ENCODE peak calls at places on chromosomes 13 and 19, in eight cellular contexts. One of them, this sample, is unnamed.

GRCh38 chr19:4229179-4229931 is at the start of gene EBI3:
- DNase-seq in hepatocyte: peak
- DNase-seq in endodermal cell: peak
- DNase-seq in body of pancreas: no peak
- DNase-seq in WERI-Rb-1: peak
- DNase-seq in CD8-positive, alpha-beta T cell: no peak
- DNase-seq in neural progenitor cell: no peak
- DNase-seq in AG04450: no peak
- DNase-seq in this sample: no peak

GRCh38 chr19:1232652-1233360 is 5.0 kb downstream of the CBARP start:
- DNase-seq in hepatocyte: peak
- DNase-seq in endodermal cell: no peak
- DNase-seq in body of pancreas: peak
- DNase-seq in WERI-Rb-1: no peak
- DNase-seq in CD8-positive, alpha-beta T cell: no peak
- DNase-seq in neural progenitor cell: no peak
- DNase-seq in AG04450: no peak
- DNase-seq in this sample: no peak

GRCh38 chr13:113192902-113193301 is 15.6 kb downstream of the PCID2 start:
- DNase-seq in hepatocyte: no peak
- DNase-seq in endodermal cell: no peak
- DNase-seq in body of pancreas: no peak
- DNase-seq in WERI-Rb-1: no peak
- DNase-seq in CD8-positive, alpha-beta T cell: no peak
- DNase-seq in neural progenitor cell: no peak
- DNase-seq in AG04450: no peak
- DNase-seq in this sample: no peak

GRCh38 chr13:34847751-34848150 is 94.3 kb upstream of the NBEA start:
- DNase-seq in hepatocyte: no peak
- DNase-seq in endodermal cell: peak
- DNase-seq in body of pancreas: no peak
- DNase-seq in WERI-Rb-1: no peak
- DNase-seq in CD8-positive, alpha-beta T cell: no peak
- DNase-seq in neural progenitor cell: no peak
- DNase-seq in AG04450: no peak
- DNase-seq in this sample: no peak

GRCh38 chr13:75251188-75251587 is 230.8 kb downstream of the TBC1D4 start:
- DNase-seq in hepatocyte: no peak
- DNase-seq in endodermal cell: no peak
- DNase-seq in body of pancreas: no peak
- DNase-seq in WERI-Rb-1: no peak
- DNase-seq in CD8-positive, alpha-beta T cell: no peak
- DNase-seq in neural progenitor cell: no peak
- DNase-seq in AG04450: no peak
- DNase-seq in this sample: no peak

GRCh38 chr19:5090780-5091575 is 122.1 kb downstream of the KDM4B start:
- DNase-seq in hepatocyte: peak
- DNase-seq in endodermal cell: no peak
- DNase-seq in body of pancreas: peak
- DNase-seq in WERI-Rb-1: peak
- DNase-seq in CD8-positive, alpha-beta T cell: no peak
- DNase-seq in neural progenitor cell: peak
- DNase-seq in AG04450: no peak
- DNase-seq in this sample: no peak

GRCh38 chr13:99975626-99976025 is 4.1 kb upstream of the ZIC5 start:
- DNase-seq in hepatocyte: no peak
- DNase-seq in endodermal cell: peak
- DNase-seq in body of pancreas: no peak
- DNase-seq in WERI-Rb-1: no peak
- DNase-seq in CD8-positive, alpha-beta T cell: no peak
- DNase-seq in neural progenitor cell: peak
- DNase-seq in AG04450: no peak
- DNase-seq in this sample: no peak

GRCh38 chr19:40217921-40218890 is at the start of gene TTC9B:
- DNase-seq in hepatocyte: peak
- DNase-seq in endodermal cell: peak
- DNase-seq in body of pancreas: no peak
- DNase-seq in WERI-Rb-1: peak
- DNase-seq in CD8-positive, alpha-beta T cell: peak
- DNase-seq in neural progenitor cell: peak
- DNase-seq in AG04450: no peak
- DNase-seq in this sample: no peak

DNA sequence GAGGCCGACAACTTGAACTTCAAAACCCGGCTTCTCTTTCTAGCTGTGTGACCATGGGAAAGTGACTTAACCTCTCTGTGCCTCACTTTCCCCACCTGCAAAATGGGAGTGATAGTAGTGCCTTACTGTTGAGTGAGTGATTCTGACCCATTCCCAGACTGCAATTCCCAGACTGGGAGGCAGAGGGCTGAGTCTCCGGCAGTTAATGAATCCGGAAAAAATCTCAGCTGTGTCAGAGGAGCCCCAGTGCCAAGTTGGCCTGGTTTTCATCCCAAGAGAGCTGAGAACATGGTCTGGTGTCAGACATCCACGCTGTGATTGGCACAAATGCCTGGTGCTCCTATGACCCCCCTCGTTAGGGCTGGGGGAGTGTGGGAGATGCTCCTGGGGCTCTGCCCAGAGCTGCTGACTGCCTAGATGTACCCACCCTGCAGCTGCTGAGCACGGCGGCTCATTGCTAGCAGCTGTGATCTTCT is 50.0 kb downstream of the PIN1 start:
- DNase-seq in hepatocyte: peak
- DNase-seq in endodermal cell: peak
- DNase-seq in body of pancreas: no peak
- DNase-seq in WERI-Rb-1: no peak
- DNase-seq in CD8-positive, alpha-beta T cell: no peak
- DNase-seq in neural progenitor cell: no peak
- DNase-seq in AG04450: no peak
- DNase-seq in this sample: no peak
- TF ChIP-seq CTCF in hepatocyte: peak
- TF ChIP-seq CTCF in endodermal cell: peak
- TF ChIP-seq CTCF in body of pancreas: no peak
- TF ChIP-seq CTCF in WERI-Rb-1: peak
- TF ChIP-seq CTCF in CD8-positive, alpha-beta T cell: no peak
- TF ChIP-seq CTCF in neural progenitor cell: peak
- TF ChIP-seq CTCF in AG04450: peak
- TF ChIP-seq CTCF in this sample: peak

GRCh38 chr19:13012690-13013608 is 17.7 kb downstream of the NFIX start:
- DNase-seq in hepatocyte: peak
- DNase-seq in endodermal cell: peak
- DNase-seq in body of pancreas: no peak
- DNase-seq in WERI-Rb-1: peak
- DNase-seq in CD8-positive, alpha-beta T cell: peak
- DNase-seq in neural progenitor cell: peak
- DNase-seq in AG04450: no peak
- DNase-seq in this sample: no peak

GRCh38 chr19:13014921-13015280 is 19.6 kb downstream of the NFIX start:
- DNase-seq in hepatocyte: no peak
- DNase-seq in endodermal cell: no peak
- DNase-seq in body of pancreas: no peak
- DNase-seq in WERI-Rb-1: no peak
- DNase-seq in CD8-positive, alpha-beta T cell: no peak
- DNase-seq in neural progenitor cell: no peak
- DNase-seq in AG04450: no peak
- DNase-seq in this sample: no peak

GRCh38 chr19:13013649-13014048 is 18.4 kb downstream of the NFIX start:
- DNase-seq in hepatocyte: no peak
- DNase-seq in endodermal cell: no peak
- DNase-seq in body of pancreas: no peak
- DNase-seq in WERI-Rb-1: no peak
- DNase-seq in CD8-positive, alpha-beta T cell: no peak
- DNase-seq in neural progenitor cell: no peak
- DNase-seq in AG04450: no peak
- DNase-seq in this sample: no peak

GRCh38 chr19:13015361-13016231 is 20.3 kb downstream of the NFIX start:
- DNase-seq in hepatocyte: no peak
- DNase-seq in endodermal cell: peak
- DNase-seq in body of pancreas: no peak
- DNase-seq in WERI-Rb-1: no peak
- DNase-seq in CD8-positive, alpha-beta T cell: no peak
- DNase-seq in neural progenitor cell: peak
- DNase-seq in AG04450: no peak
- DNase-seq in this sample: no peak

GRCh38 chr19:13014101-13014920 is 19.0 kb downstream of the NFIX start:
- DNase-seq in hepatocyte: no peak
- DNase-seq in endodermal cell: peak
- DNase-seq in body of pancreas: no peak
- DNase-seq in WERI-Rb-1: peak
- DNase-seq in CD8-positive, alpha-beta T cell: no peak
- DNase-seq in neural progenitor cell: peak
- DNase-seq in AG04450: no peak
- DNase-seq in this sample: no peak
- H3K4me3 ChIP-seq in hepatocyte: no peak
- H3K4me3 ChIP-seq in endodermal cell: peak
- H3K4me3 ChIP-seq in body of pancreas: no peak
- H3K4me3 ChIP-seq in WERI-Rb-1: peak
- H3K4me3 ChIP-seq in CD8-positive, alpha-beta T cell: peak
- H3K4me3 ChIP-seq in neural progenitor cell: no peak
- H3K4me3 ChIP-seq in AG04450: no peak
- H3K4me3 ChIP-seq in this sample: peak

DNA sequence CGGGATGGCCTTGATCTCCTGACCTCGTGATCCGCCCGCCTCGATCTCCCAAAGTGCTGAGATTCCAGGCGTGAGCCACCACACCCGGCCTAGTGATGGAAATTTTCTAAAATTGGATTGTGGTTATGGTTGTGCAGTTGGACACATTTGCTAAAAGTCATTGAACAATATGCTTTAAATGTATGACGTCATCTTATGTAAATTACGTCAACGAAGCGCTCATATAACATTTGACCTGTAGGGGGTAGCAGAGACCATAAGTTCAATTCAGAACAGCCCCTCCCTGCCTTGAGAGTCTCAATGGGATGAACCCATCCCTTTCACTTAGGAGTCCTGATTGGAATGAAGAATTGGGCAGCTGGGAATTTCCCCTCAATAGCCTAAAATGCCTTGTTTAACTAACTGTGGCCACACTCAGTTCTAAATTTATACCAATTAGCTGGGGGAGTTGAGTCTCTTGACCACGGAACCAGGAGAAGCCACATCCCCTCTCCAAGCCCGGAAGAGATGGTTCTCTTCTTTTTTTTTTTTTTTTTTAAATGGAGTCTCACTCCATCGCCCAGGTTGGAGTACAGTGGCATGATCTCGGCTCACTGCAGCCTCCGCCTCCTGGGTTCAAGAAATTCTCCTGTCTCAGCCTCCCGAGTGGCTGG is 15.2 kb upstream of the TLE6 start:
- DNase-seq in hepatocyte: peak
- DNase-seq in endodermal cell: peak
- DNase-seq in body of pancreas: peak
- DNase-seq in WERI-Rb-1: peak
- DNase-seq in CD8-positive, alpha-beta T cell: peak
- DNase-seq in neural progenitor cell: peak
- DNase-seq in AG04450: peak
- DNase-seq in this sample: no peak
- H3K27ac ChIP-seq in hepatocyte: no peak
- H3K27ac ChIP-seq in endodermal cell: no peak
- H3K27ac ChIP-seq in body of pancreas: no peak
- H3K27ac ChIP-seq in WERI-Rb-1: no peak
- H3K27ac ChIP-seq in CD8-positive, alpha-beta T cell: no peak
- H3K27ac ChIP-seq in neural progenitor cell: no peak
- H3K27ac ChIP-seq in AG04450: no peak
- H3K27ac ChIP-seq in this sample: no peak

GRCh38 chr19:11159598-11160001 is 4.0 kb upstream of the SPC24 start:
- DNase-seq in hepatocyte: no peak
- DNase-seq in endodermal cell: no peak
- DNase-seq in body of pancreas: no peak
- DNase-seq in WERI-Rb-1: no peak
- DNase-seq in CD8-positive, alpha-beta T cell: no peak
- DNase-seq in neural progenitor cell: no peak
- DNase-seq in AG04450: no peak
- DNase-seq in this sample: no peak

GRCh38 chr19:11155373-11156120 is at the start of gene SPC24:
- DNase-seq in hepatocyte: peak
- DNase-seq in endodermal cell: peak
- DNase-seq in body of pancreas: peak
- DNase-seq in WERI-Rb-1: peak
- DNase-seq in CD8-positive, alpha-beta T cell: peak
- DNase-seq in neural progenitor cell: peak
- DNase-seq in AG04450: peak
- DNase-seq in this sample: peak

GRCh38 chr19:11164278-11164677 is 8.7 kb upstream of the SPC24 start:
- DNase-seq in hepatocyte: no peak
- DNase-seq in endodermal cell: no peak
- DNase-seq in body of pancreas: no peak
- DNase-seq in WERI-Rb-1: no peak
- DNase-seq in CD8-positive, alpha-beta T cell: no peak
- DNase-seq in neural progenitor cell: no peak
- DNase-seq in AG04450: no peak
- DNase-seq in this sample: no peak

GRCh38 chr19:11164879-11165406 is 9.4 kb upstream of the SPC24 start:
- DNase-seq in hepatocyte: peak
- DNase-seq in endodermal cell: no peak
- DNase-seq in body of pancreas: peak
- DNase-seq in WERI-Rb-1: no peak
- DNase-seq in CD8-positive, alpha-beta T cell: no peak
- DNase-seq in neural progenitor cell: no peak
- DNase-seq in AG04450: no peak
- DNase-seq in this sample: no peak

DNA sequence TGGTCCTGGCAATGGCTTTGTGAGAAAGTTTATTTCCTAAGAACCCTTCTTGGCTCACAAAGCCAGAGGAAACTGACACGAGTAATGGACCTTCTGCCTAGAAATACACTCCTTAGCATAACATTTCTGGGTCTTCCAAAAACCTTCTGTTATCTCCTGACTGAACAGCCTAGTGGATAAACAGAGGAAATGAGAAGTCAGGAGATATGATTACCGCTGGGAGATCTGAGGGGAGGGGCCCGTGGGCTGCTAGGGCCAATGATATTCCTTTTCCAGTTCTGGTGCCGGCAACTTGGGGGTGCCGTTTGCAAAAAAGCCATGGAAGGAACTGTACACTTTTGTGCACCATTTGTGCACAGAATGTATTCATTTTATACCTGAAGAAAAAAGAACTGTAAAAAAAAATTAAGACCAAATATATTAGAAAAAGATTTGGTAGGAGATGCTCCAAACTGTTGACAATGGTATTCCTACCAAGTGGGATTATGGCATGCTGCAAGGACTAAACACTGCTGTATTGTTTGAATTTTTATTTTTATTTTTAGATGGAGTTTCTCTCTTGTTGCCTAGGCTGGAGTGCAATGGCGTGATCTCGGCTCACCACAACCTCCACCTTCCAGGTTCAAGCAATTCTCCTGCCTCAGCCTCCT is 4.7 kb upstream of the SPC24 start:
- DNase-seq in hepatocyte: no peak
- DNase-seq in endodermal cell: no peak
- DNase-seq in body of pancreas: no peak
- DNase-seq in WERI-Rb-1: no peak
- DNase-seq in CD8-positive, alpha-beta T cell: no peak
- DNase-seq in neural progenitor cell: no peak
- DNase-seq in AG04450: no peak
- DNase-seq in this sample: no peak
- TF ChIP-seq CTCF in hepatocyte: no peak
- TF ChIP-seq CTCF in endodermal cell: no peak
- TF ChIP-seq CTCF in body of pancreas: peak
- TF ChIP-seq CTCF in WERI-Rb-1: no peak
- TF ChIP-seq CTCF in CD8-positive, alpha-beta T cell: no peak
- TF ChIP-seq CTCF in neural progenitor cell: no peak
- TF ChIP-seq CTCF in AG04450: peak
- TF ChIP-seq CTCF in this sample: no peak

GRCh38 chr13:96984061-96984508 is 10.2 kb downstream of the OXGR1 start:
- DNase-seq in hepatocyte: peak
- DNase-seq in endodermal cell: peak
- DNase-seq in body of pancreas: peak
- DNase-seq in WERI-Rb-1: no peak
- DNase-seq in CD8-positive, alpha-beta T cell: peak
- DNase-seq in neural progenitor cell: peak
- DNase-seq in AG04450: no peak
- DNase-seq in this sample: no peak
- H3K4me3 ChIP-seq in hepatocyte: no peak
- H3K4me3 ChIP-seq in endodermal cell: no peak
- H3K4me3 ChIP-seq in body of pancreas: no peak
- H3K4me3 ChIP-seq in WERI-Rb-1: no peak
- H3K4me3 ChIP-seq in CD8-positive, alpha-beta T cell: no peak
- H3K4me3 ChIP-seq in neural progenitor cell: peak
- H3K4me3 ChIP-seq in AG04450: no peak
- H3K4me3 ChIP-seq in this sample: no peak

This sample was measured in thoracic aorta.